ENCODE peak calls at places on chromosome 2, in four cellular contexts. O is OCI-LY7, D is PC-3, W is HCT116. V is an unnamed sample. For H3K9me2, the result is how much of the 10 kb centered on the place peaks cover.

GRCh38 chr2:230773039-230773773 is 60.6 kb downstream of the CAB39 start:
- DNase-seq in O (no peak), D (no peak), W (no peak), V (no peak)

GRCh38 chr2:234845602-234846588 is 105.9 kb upstream of the SH3BP4 start:
- DNase-seq in O (no peak), D (no peak), W (no peak), V (no peak)

GRCh38 chr2:42053791-42054656 is 6.2 kb downstream of the PKDCC start:
- DNase-seq in O (no peak), D (no peak), W (no peak), V (no peak)

GRCh38 chr2:70777450-70777849 is 9.4 kb upstream of the ADD2 start:
- DNase-seq in O (no peak), D (peak), W (no peak), V (no peak)

GRCh38 chr2:60484080-60484737 is 69.2 kb downstream of the BCL11A start:
- DNase-seq in O (peak), D (no peak), W (no peak), V (peak)

GRCh38 chr2:211401328-211401727 is 844.9 kb downstream of the CPS1 start:
- DNase-seq in O (no peak), D (peak), W (no peak), V (no peak)

GRCh38 chr2:219350938-219351280 is 18.4 kb upstream of the RESP18 start:
- DNase-seq in O (no peak), D (no peak), W (no peak), V (no peak)

GRCh38 chr2:64359176-64359891 is 94.6 kb upstream of the LGALSL start:
- DNase-seq in O (peak), D (no peak), W (no peak), V (no peak)

GRCh38 chr2:172215936-172216335 is 113.2 kb upstream of the DLX2 start:
- DNase-seq in O (no peak), D (no peak), W (no peak), V (no peak)

GRCh38 chr2:212745359-212745758 is 206.8 kb upstream of the ERBB4 start:
- DNase-seq in O (no peak), D (no peak), W (no peak), V (no peak)

GRCh38 chr2:40348038-40348437 is 103.9 kb downstream of the SLC8A1 start:
- DNase-seq in O (no peak), D (no peak), W (no peak), V (no peak)

GRCh38 chr2:99682280-99683060 is 192.7 kb upstream of the REV1 start:
- DNase-seq in O (no peak), D (no peak), W (no peak), V (no peak)

GRCh38 chr2:75491129-75491753 is 69.5 kb downstream of the EVA1A start:
- DNase-seq in O (no peak), D (no peak), W (no peak), V (no peak)

GRCh38 chr2:241788572-241788971 is 11.9 kb downstream of the GAL3ST2 start:
- DNase-seq in O (peak), D (no peak), W (peak), V (no peak)

GRCh38 chr2:28612131-28612812 is 116.4 kb downstream of the PLB1 start:
- DNase-seq in O (no peak), D (no peak), W (no peak), V (no peak)

GRCh38 chr2:86301711-86302202 is 35.7 kb downstream of the REEP1 start:
- DNase-seq in O (no peak), D (no peak), W (no peak), V (no peak)

GRCh38 chr2:7988440-7988839 is 693.4 kb upstream of the ID2 start:
- DNase-seq in O (no peak), D (peak), W (no peak), V (no peak)
- H3K9me2 ChIP-seq in O (under half), D (under half), W (under half), V (under half)

GRCh38 chr2:204066051-204066450 is 129.5 kb downstream of the ICOS start:
- DNase-seq in O (no peak), D (no peak), W (no peak), V (no peak)
- TF ChIP-seq CTCF in O (no peak), D (no peak), W (no peak), V (no peak)

GRCh38 chr2:128640166-128640846 is 321.6 kb upstream of the HS6ST1 start:
- DNase-seq in O (no peak), D (no peak), W (no peak), V (no peak)
- H3K9me2 ChIP-seq in O (under half), D (under half), W (under half), V (under half)

GRCh38 chr2:150598383-150598782 is 110.9 kb upstream of the RND3 start:
- DNase-seq in O (no peak), D (no peak), W (no peak), V (no peak)

GRCh38 chr2:150594299-150594698 is 106.8 kb upstream of the RND3 start:
- DNase-seq in O (no peak), D (no peak), W (no peak), V (no peak)

GRCh38 chr2:150596071-150596470 is 108.6 kb upstream of the RND3 start:
- DNase-seq in O (no peak), D (no peak), W (no peak), V (no peak)

GRCh38 chr2:150601280-150602038 is 114.0 kb upstream of the RND3 start:
- DNase-seq in O (no peak), D (peak), W (no peak), V (no peak)

GRCh38 chr2:150599889-150600288 is 112.4 kb upstream of the RND3 start:
- DNase-seq in O (no peak), D (no peak), W (no peak), V (no peak)
- TF ChIP-seq CTCF in O (peak), D (peak), W (peak), V (peak)

DNA sequence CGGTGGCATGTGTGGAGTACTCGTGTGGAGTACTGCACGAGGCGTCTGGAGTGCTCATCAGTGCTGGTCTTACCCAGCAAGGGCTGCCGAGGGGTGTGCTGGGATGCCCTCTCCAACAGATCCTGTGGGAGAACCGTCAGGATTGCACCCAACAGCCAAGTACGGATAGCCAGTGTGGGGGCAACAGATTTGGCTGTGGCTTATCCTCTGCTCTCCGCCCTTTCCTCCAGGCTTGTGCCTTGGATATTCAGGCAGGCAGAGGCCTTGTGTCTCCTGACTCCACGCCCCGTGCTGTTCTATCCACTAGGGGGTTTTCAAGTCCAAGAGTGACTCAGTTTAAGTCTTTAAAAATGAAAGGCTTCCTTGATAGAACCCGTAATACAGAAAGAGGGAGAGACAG is 321.0 kb upstream of the HS6ST1 start:
- DNase-seq in O (no peak), D (no peak), W (no peak), V (no peak)
- H3K9me2 ChIP-seq in O (under half), D (under half), W (under half), V (under half)

GRCh38 chr2:79984476-79984875 is 320.1 kb downstream of the LRRTM1 start:
- DNase-seq in O (no peak), D (no peak), W (no peak), V (no peak)

GRCh38 chr2:79981316-79981715 is 323.2 kb downstream of the LRRTM1 start:
- DNase-seq in O (no peak), D (no peak), W (no peak), V (no peak)

GRCh38 chr2:79980116-79980515 is 324.4 kb downstream of the LRRTM1 start:
- DNase-seq in O (no peak), D (no peak), W (no peak), V (no peak)

GRCh38 chr2:79980816-79981215 is 323.7 kb downstream of the LRRTM1 start:
- DNase-seq in O (no peak), D (no peak), W (no peak), V (no peak)

DNA sequence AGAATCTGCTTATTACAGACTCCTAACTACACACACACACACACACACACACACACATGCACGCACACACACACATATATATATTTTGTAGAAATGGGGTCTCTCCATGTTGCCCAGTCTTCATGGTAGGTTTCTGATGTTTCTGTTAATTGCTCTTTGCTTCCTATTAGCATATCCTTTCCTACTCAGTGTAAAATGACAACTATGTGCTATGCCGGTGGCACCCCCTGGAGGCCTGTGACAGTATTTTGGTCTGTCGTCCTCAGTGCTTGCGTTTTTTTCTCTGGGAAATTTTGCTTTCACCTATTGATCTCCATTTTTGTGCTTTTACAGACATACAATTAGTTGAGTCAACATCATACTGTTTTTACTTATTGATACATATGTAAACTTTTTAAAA is 322.1 kb downstream of the LRRTM1 start:
- DNase-seq in O (peak), D (peak), W (no peak), V (peak)
- TF ChIP-seq CTCF in O (peak), D (peak), W (peak), V (peak)

GRCh38 chr2:7983912-7984311 is 697.9 kb upstream of the ID2 start:
- DNase-seq in O (no peak), D (no peak), W (no peak), V (no peak)

GRCh38 chr2:7989823-7990222 is 692.0 kb upstream of the ID2 start:
- DNase-seq in O (no peak), D (no peak), W (no peak), V (no peak)

GRCh38 chr2:7986431-7986830 is 695.4 kb upstream of the ID2 start:
- DNase-seq in O (no peak), D (no peak), W (no peak), V (no peak)

GRCh38 chr2:7984693-7985353 is 697.0 kb upstream of the ID2 start:
- DNase-seq in O (no peak), D (no peak), W (no peak), V (no peak)

DNA sequence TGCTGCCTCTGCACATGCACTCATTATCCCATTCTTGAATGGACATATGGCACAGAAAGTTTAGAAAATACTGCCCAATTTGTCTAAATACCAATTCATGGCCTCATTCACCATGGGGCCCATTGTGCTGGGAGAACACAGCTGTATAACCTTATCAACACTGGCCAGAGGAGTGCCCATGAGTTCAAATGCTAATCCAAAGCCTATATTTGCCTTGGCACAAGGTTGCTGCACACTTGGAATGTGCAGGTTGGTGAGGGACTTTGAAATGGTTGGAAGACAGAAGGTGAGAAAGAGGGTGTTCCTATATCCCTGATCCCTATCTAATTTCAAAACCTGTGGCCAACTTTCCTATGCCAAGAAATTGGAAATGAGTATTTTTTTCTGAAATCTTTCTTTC is 693.9 kb upstream of the ID2 start:
- DNase-seq in O (no peak), D (no peak), W (no peak), V (no peak)
- H3K9me2 ChIP-seq in O (under half), D (under half), W (under half), V (under half)